ENCODE peak calls at places on chromosomes 4 and X, in five cellular contexts. R is kidney epithelial cell; B is stimulated activated naive B cell treated with anti-CD40 and anti-IgM and Interleukin-4, amounts not matched to agents 10 μg/mL and 1 μg/mL and 100 μg/mL, for 72 hours; K is activated T-helper 1 cell treated with anti-CD3 and anti-CD28 coated beads, Interleukin-2, amount 50 U/mL, for 16 hours; V is cerebellum. D is an unnamed sample.

GRCh38 chr4:189293459-189293858 is 647.2 kb upstream of the FRG1 start:
- DNase-seq in B (no peak), K (no peak), R (no peak), V (no peak), D (no peak)

GRCh38 chr4:81664079-81664478 is 192.4 kb upstream of the RASGEF1B start:
- DNase-seq in B (no peak), V (no peak), R (no peak), K (no peak), D (no peak)

GRCh38 chr4:79404666-79405065 is 3.4 kb downstream of the GK2 start:
- DNase-seq in K (no peak), B (no peak), R (no peak), V (no peak), D (no peak)

GRCh38 chr4:102345795-102346100 is 466 bp upstream of the SLC39A8 start:
- DNase-seq in B (no peak), R (no peak), V (no peak), K (no peak), D (no peak)

GRCh38 chrX:152878976-152879755 is 18.7 kb upstream of the ZNF185 start:
- DNase-seq in K (no peak), R (peak; percentile 72), V (no peak), B (no peak), D (peak; percentile 46)

GRCh38 chrX:1196436-1196835 is 16.0 kb downstream of the CRLF2 start:
- DNase-seq in K (no peak), B (no peak), R (no peak), V (no peak), D (peak; percentile 5)

GRCh38 chr4:70544279-70544870 is 26.0 kb downstream of the AMTN start:
- DNase-seq in V (no peak), B (no peak), K (no peak), R (no peak), D (no peak)

GRCh38 chr4:184459413-184459812 is 14.9 kb downstream of the IRF2 start:
- DNase-seq in K (no peak), B (no peak), R (no peak), V (no peak), D (no peak)

GRCh38 chr4:147332101-147332500 is 148.8 kb upstream of the EDNRA start:
- DNase-seq in V (no peak), K (no peak), B (no peak), R (no peak), D (no peak)

GRCh38 chrX:122517781-122518180 is 666.3 kb upstream of the GRIA3 start:
- DNase-seq in R (no peak), B (no peak), K (no peak), V (no peak), D (no peak)

GRCh38 chr4:190014771-190015537 is 12.1 kb downstream of the FRG2 start:
- DNase-seq in V (no peak), B (no peak), R (no peak), K (no peak), D (no peak)

GRCh38 chr4:145888393-145888792 is 50.2 kb downstream of the ZNF827 start:
- DNase-seq in R (no peak), B (no peak), V (no peak), K (no peak), D (no peak)

GRCh38 chr4:680565-680930 is 6.2 kb downstream of the MYL5 start:
- DNase-seq in B (no peak), K (no peak), V (no peak), R (no peak), D (no peak)

GRCh38 chr4:2852481-2852881 is 8.8 kb downstream of the ADD1 start:
- DNase-seq in K (no peak), V (no peak), B (no peak), R (no peak), D (no peak)

GRCh38 chr4:37873383-37873782 is 17.5 kb upstream of the TBC1D1 start:
- DNase-seq in V (no peak), K (no peak), B (no peak), R (peak; percentile 16), D (no peak)

GRCh38 chrX:50103866-50104566 is 96.8 kb downstream of the AKAP4 start:
- DNase-seq in B (no peak), V (no peak), R (no peak), K (no peak), D (no peak)

GRCh38 chr4:98181815-98182214 is 38.5 kb upstream of the STPG2 start:
- DNase-seq in K (no peak), B (no peak), R (no peak), V (peak; percentile 7), D (no peak)

GRCh38 chr4:2871911-2872310 is 28.3 kb downstream of the ADD1 start:
- DNase-seq in K (no peak), B (no peak), R (no peak), V (no peak), D (no peak)

GRCh38 chr4:11011249-11011648 is 326.7 kb upstream of the CLNK start:
- DNase-seq in R (no peak), B (no peak), K (no peak), V (no peak), D (no peak)

GRCh38 chr4:13208558-13209193 is 275.5 kb downstream of the RAB28 start:
- DNase-seq in V (no peak), B (no peak), R (no peak), K (no peak), D (no peak)

GRCh38 chrX:38172596-38172995 is 48.1 kb downstream of the SRPX start:
- DNase-seq in B (no peak), R (no peak), K (no peak), V (no peak), D (no peak)

GRCh38 chrX:130079824-130080406 is 30.4 kb downstream of the ELF4 start:
- DNase-seq in B (peak; percentile 23), V (peak; percentile 64), R (peak; percentile 9), K (no peak), D (no peak)

GRCh38 chr4:74284074-74284473 is 24.2 kb upstream of the EPGN start:
- DNase-seq in R (peak; percentile 42), B (no peak), V (no peak), K (no peak), D (no peak)

GRCh38 chrX:69309074-69309792 is 144.0 kb upstream of the PJA1 start:
- DNase-seq in K (no peak), V (no peak), B (no peak), R (no peak), D (no peak)

D was measured in coronary artery.